ENCODE peak calls at places on chromosome 11, in six cellular contexts. D is A549, K is GM12878, Y is SK-N-SH, T is K562, S is HepG2. C is an unnamed sample.
A peak's percentile ranks its signal among the peaks of the same experiment; 100 is the strongest.

GRCh38 chr11:102794382-102794781 is 3.6 kb downstream of the MMP1 start:
- DNase-seq in T (peak; percentile 19), D (peak; percentile 47), K (no peak), S (peak; percentile 44), Y (peak; percentile 15), C (peak; percentile 58)

GRCh38 chr11:57644748-57645715 is 4.7 kb downstream of the YPEL4 start:
- DNase-seq in T (peak; percentile 86), S (peak; percentile 69), Y (peak; percentile 87), K (no peak), D (peak; percentile 76), C (no peak)

GRCh38 chr11:70873736-70874412 is 378.5 kb downstream of the SHANK2 start:
- DNase-seq in S (no peak), K (no peak), T (no peak), Y (no peak), D (no peak), C (no peak)

GRCh38 chr11:80726236-80726635 is 1285.4 kb upstream of the TENM4 start:
- DNase-seq in T (no peak), K (no peak), D (no peak), Y (no peak), S (no peak), C (no peak)

GRCh38 chr11:21811572-21811971 is 381.3 kb upstream of the ANO5 start:
- DNase-seq in S (peak; percentile 1), K (no peak), T (no peak), Y (no peak), D (peak; percentile 27), C (no peak)

GRCh38 chr11:26783997-26784396 is 62.1 kb upstream of the SLC5A12 start:
- DNase-seq in K (no peak), S (no peak), T (no peak), D (no peak), Y (no peak), C (no peak)

GRCh38 chr11:26087095-26087935 is 244.6 kb upstream of the ANO3 start:
- DNase-seq in Y (no peak), D (no peak), K (peak; percentile 56), T (no peak), S (no peak), C (no peak)

GRCh38 chr11:2898366-2899079 is 12.9 kb upstream of the CDKN1C start:
- DNase-seq in S (peak; percentile 17), D (peak; percentile 68), Y (no peak), T (no peak), K (no peak), C (no peak)

GRCh38 chr11:45107051-45107450 is 39.4 kb upstream of the PRDM11 start:
- DNase-seq in D (no peak), T (no peak), K (no peak), S (peak; percentile 13), Y (no peak), C (no peak)

GRCh38 chr11:45113807-45114206 is 32.6 kb upstream of the PRDM11 start:
- DNase-seq in Y (no peak), S (no peak), D (no peak), K (no peak), T (no peak), C (no peak)

GRCh38 chr11:45108070-45109064 is 38.1 kb upstream of the PRDM11 start:
- DNase-seq in T (no peak), D (no peak), Y (no peak), K (no peak), S (no peak), C (no peak)

GRCh38 chr11:45109400-45109799 is 37.0 kb upstream of the PRDM11 start:
- DNase-seq in D (no peak), K (no peak), Y (no peak), S (no peak), T (no peak), C (no peak)

GRCh38 chr11:45110562-45110961 is 35.9 kb upstream of the PRDM11 start:
- DNase-seq in K (no peak), D (peak; percentile 78), T (peak; percentile 70), Y (peak; percentile 76), S (peak; percentile 72), C (peak; percentile 56)
- TF ChIP-seq CHD2 in K (no peak), D (no peak), T (no peak), Y (no peak), S (no peak), C (no peak)

DNA sequence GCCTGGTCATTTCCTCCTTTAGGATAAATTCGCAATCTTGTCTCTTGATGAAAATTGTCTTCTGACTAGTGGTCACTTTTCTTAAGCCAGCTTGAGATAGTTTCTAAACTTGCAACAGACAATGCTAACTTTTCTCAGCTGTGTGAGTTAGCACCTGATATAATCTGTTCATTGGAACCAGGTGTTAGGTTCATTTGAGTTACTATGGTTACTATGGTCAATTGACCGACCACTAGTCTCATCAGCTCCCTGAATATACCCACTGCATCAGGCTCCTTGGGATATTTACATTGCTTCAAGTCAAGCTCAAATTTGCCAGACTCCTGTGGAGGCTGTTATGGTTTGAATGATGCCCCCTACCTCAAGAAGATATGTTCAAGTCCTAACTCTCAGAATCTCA is 54.5 kb downstream of the SC5D start:
- DNase-seq in D (no peak), Y (no peak), S (no peak), K (no peak), T (no peak), C (no peak)
- TF ChIP-seq CHD2 in D (no peak), Y (no peak), S (no peak), K (no peak), T (no peak), C (no peak)

GRCh38 chr11:98572941-98573340 is 447.8 kb upstream of the CNTN5 start:
- DNase-seq in T (no peak), Y (no peak), K (no peak), S (no peak), D (no peak), C (no peak)
- TF ChIP-seq CHD2 in T (no peak), Y (no peak), K (no peak), S (no peak), D (no peak), C (no peak)

GRCh38 chr11:38019072-38019775 is 1421.2 kb upstream of the RAG2 start:
- DNase-seq in D (peak; percentile 1), S (peak; percentile 0), K (no peak), Y (no peak), T (no peak), C (peak; percentile 56)
- TF ChIP-seq CHD2 in D (no peak), S (no peak), K (no peak), Y (no peak), T (no peak), C (no peak)

DNA sequence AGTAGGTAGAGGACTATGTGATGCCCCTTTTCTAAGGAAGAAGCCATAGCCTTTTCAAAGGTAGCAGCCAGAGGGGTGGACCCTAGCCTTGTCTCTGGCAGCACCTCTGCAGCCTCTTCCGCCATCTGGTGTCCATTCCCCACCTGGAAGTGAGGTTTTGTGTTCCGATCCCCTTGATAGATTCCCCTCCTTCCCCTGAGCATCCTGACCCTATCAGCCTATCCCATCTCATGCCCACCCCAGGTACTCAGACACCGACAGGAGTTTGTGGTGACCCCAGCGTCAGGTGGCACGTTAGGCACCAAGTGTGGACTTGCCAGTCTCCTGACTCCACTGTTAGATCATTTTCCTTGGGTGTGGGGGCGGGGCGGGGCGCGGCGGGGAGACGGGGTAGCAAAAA is 398 bp upstream of the FAM89B start:
- DNase-seq in S (no peak), Y (no peak), D (peak; percentile 79), K (no peak), T (no peak), C (no peak)
- TF ChIP-seq CHD2 in S (no peak), Y (no peak), D (no peak), K (no peak), T (no peak), C (no peak)

DNA sequence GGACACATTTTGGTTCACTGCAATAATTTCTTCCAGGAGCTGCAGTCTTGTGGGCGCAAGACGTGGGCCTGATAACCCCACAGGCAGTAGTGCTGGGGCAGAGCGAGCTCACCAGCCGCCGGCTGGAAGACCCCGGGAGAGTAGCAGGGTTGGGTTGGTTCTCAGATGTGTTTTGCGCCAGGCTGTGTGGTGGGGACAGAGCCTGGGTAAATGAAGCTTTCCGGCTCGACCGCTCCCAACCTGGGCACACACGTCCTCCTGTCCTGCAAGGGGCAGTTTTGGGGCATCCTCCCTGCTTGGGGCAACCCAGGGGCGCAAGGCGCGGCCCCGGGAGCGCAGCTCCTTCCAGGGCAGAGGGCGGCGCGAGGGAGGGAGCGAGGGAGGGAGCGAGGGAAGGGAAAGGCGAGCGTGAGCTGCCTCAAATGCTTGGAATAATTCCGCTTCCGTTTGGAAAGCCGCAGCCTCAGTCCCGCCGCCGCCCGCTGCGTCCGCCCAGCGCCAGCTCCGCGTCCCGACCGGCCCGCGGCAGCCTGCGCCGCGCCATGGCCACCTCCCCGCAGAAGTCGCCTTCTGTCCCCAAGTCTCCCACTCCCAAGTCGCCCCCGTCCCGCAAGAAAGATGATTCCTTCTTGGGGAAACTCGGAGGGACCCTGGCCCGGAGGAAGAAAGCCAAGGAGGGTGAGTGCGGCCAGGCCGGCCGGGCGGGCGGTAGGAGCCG is at the start of gene PARVA:
- DNase-seq in T (no peak), Y (no peak), K (no peak), S (peak; percentile 50), D (peak; percentile 78), C (peak; percentile 86)
- TF ChIP-seq CHD2 in T (no peak), Y (no peak), K (no peak), S (no peak), D (no peak), C (no peak)

C was measured in H1.